ENCODE peak calls at places on chromosomes 5 and 9, in six cellular contexts. U is AG08396, C is EL, X is ACHN, F is left lung, H is T-helper 2 cell. E is an unnamed sample.

GRCh38 chr5:16179936-16180788 is 571 bp upstream of the MARCHF11 start:
- DNase-seq in U (no peak), C (no peak), X (no peak), F (peak), H (no peak), E (no peak)

GRCh38 chr5:9555961-9556360 is 10.1 kb upstream of the SEMA5A start:
- DNase-seq in U (no peak), C (no peak), X (no peak), F (no peak), H (no peak), E (no peak)

GRCh38 chr5:10364186-10364689 is 10.7 kb downstream of the MARCHF6 start:
- DNase-seq in U (no peak), C (no peak), X (no peak), F (no peak), H (no peak), E (no peak)

GRCh38 chr9:127444283-127444920 is 6.8 kb downstream of the RPL12 start:
- DNase-seq in U (no peak), C (peak), X (peak), F (no peak), H (no peak), E (peak)

GRCh38 chr5:132497488-132497997 is 7.0 kb upstream of the IRF1 start:
- DNase-seq in U (peak), C (peak), X (peak), F (peak), H (no peak), E (peak)

GRCh38 chr5:95818181-95819147 is 4.1 kb downstream of the GLRX start:
- DNase-seq in U (no peak), C (peak), X (no peak), F (no peak), H (no peak), E (no peak)

GRCh38 chr9:88952086-88952615 is 39.1 kb upstream of the S1PR3 start:
- DNase-seq in U (no peak), C (no peak), X (no peak), F (no peak), H (no peak), E (no peak)

GRCh38 chr5:161263186-161263585 is 283.3 kb downstream of the GABRB2 start:
- DNase-seq in U (no peak), C (no peak), X (no peak), F (no peak), H (no peak), E (no peak)

GRCh38 chr9:93099551-93100264 is 3.7 kb downstream of the CARD19 start:
- DNase-seq in U (no peak), C (no peak), X (no peak), F (peak), H (no peak), E (no peak)

GRCh38 chr5:6819521-6819920 is 106.3 kb downstream of the TENT4A start:
- DNase-seq in U (no peak), C (no peak), X (no peak), F (no peak), H (no peak), E (no peak)

GRCh38 chr5:90598300-90598699 is 39.7 kb downstream of the ADGRV1 start:
- DNase-seq in U (no peak), C (no peak), X (no peak), F (no peak), H (no peak), E (no peak)

GRCh38 chr5:141507387-141508091 is 18.7 kb downstream of the PCDHGC5 start:
- DNase-seq in U (peak), C (peak), X (no peak), F (no peak), H (no peak), E (no peak)

GRCh38 chr5:91155238-91155637 is 227.9 kb downstream of the ARRDC3 start:
- DNase-seq in U (no peak), C (no peak), X (no peak), F (no peak), H (no peak), E (no peak)

GRCh38 chr5:75048457-75048953 is 3.9 kb downstream of the GCNT4 start:
- DNase-seq in U (peak), C (peak), X (peak), F (no peak), H (no peak), E (no peak)

GRCh38 chr9:126647585-126648110 is 33.9 kb downstream of the LMX1B start:
- DNase-seq in U (no peak), C (no peak), X (no peak), F (no peak), H (no peak), E (no peak)

GRCh38 chr9:1759901-1760300 is 255.2 kb upstream of the SMARCA2 start:
- DNase-seq in U (no peak), C (no peak), X (no peak), F (no peak), H (no peak), E (no peak)

GRCh38 chr9:6902423-6902822 is 144.7 kb downstream of the KDM4C start:
- DNase-seq in U (no peak), C (peak), X (peak), F (no peak), H (no peak), E (no peak)

GRCh38 chr5:111143910-111144309 is 51.8 kb downstream of the WDR36 start:
- DNase-seq in U (peak), C (peak), X (peak), F (no peak), H (no peak), E (no peak)

GRCh38 chr5:68267044-68267443 is 51.5 kb downstream of the PIK3R1 start:
- DNase-seq in U (no peak), C (no peak), X (no peak), F (no peak), H (no peak), E (no peak)

GRCh38 chr5:14617441-14617840 is 35.8 kb downstream of the OTULINL start:
- DNase-seq in U (no peak), C (no peak), X (no peak), F (no peak), H (no peak), E (no peak)

GRCh38 chr9:10026585-10026984 is 586.2 kb downstream of the PTPRD start:
- DNase-seq in U (no peak), C (no peak), X (no peak), F (no peak), H (no peak), E (no peak)

E was measured in HAP-1.